ENCODE peak calls at places on chromosomes 3 and 15, in nine cellular contexts. One of them, this sample, is unnamed.

GRCh38 chr3:48423241-48423882 is 6.5 kb downstream of the PLXNB1 start:
- DNase-seq in T-cell: no peak
- DNase-seq in NCI-H2171: no peak
- DNase-seq in amygdala: no peak
- DNase-seq in activated naive CD8-positive, alpha-beta T cell treated with anti-CD3 and anti-CD28 coated beads, Interleukin-2, amount 10 ng/mL, durations not matched to agents 7 days and 5 days: no peak
- DNase-seq in body of pancreas: no peak
- DNase-seq in upper lobe of right lung: no peak
- DNase-seq in stomach: no peak
- DNase-seq in GM19239: no peak
- DNase-seq in this sample: no peak

GRCh38 chr3:4899654-4900236 is 79.5 kb upstream of the BHLHE40 start:
- DNase-seq in amygdala: no peak
- DNase-seq in stomach: no peak
- DNase-seq in NCI-H2171: no peak
- DNase-seq in upper lobe of right lung: no peak
- DNase-seq in body of pancreas: peak
- DNase-seq in T-cell: no peak
- DNase-seq in activated naive CD8-positive, alpha-beta T cell treated with anti-CD3 and anti-CD28 coated beads, Interleukin-2, amount 10 ng/mL, durations not matched to agents 7 days and 5 days: no peak
- DNase-seq in GM19239: no peak
- DNase-seq in this sample: no peak

GRCh38 chr3:150409125-150409526 is 1.0 kb downstream of the TSC22D2 start:
- DNase-seq in body of pancreas: no peak
- DNase-seq in activated naive CD8-positive, alpha-beta T cell treated with anti-CD3 and anti-CD28 coated beads, Interleukin-2, amount 10 ng/mL, durations not matched to agents 7 days and 5 days: no peak
- DNase-seq in amygdala: peak
- DNase-seq in stomach: no peak
- DNase-seq in upper lobe of right lung: no peak
- DNase-seq in GM19239: no peak
- DNase-seq in T-cell: no peak
- DNase-seq in NCI-H2171: no peak
- DNase-seq in this sample: no peak

GRCh38 chr3:9809615-9810356 is at the start of gene TTLL3:
- DNase-seq in NCI-H2171: peak
- DNase-seq in body of pancreas: peak
- DNase-seq in upper lobe of right lung: peak
- DNase-seq in T-cell: peak
- DNase-seq in amygdala: no peak
- DNase-seq in stomach: peak
- DNase-seq in activated naive CD8-positive, alpha-beta T cell treated with anti-CD3 and anti-CD28 coated beads, Interleukin-2, amount 10 ng/mL, durations not matched to agents 7 days and 5 days: peak
- DNase-seq in GM19239: peak
- DNase-seq in this sample: peak

GRCh38 chr15:90810354-90810753 is 58.0 kb upstream of the FURIN start:
- DNase-seq in GM19239: no peak
- DNase-seq in amygdala: no peak
- DNase-seq in stomach: no peak
- DNase-seq in body of pancreas: no peak
- DNase-seq in activated naive CD8-positive, alpha-beta T cell treated with anti-CD3 and anti-CD28 coated beads, Interleukin-2, amount 10 ng/mL, durations not matched to agents 7 days and 5 days: no peak
- DNase-seq in upper lobe of right lung: no peak
- DNase-seq in T-cell: no peak
- DNase-seq in NCI-H2171: no peak
- DNase-seq in this sample: no peak

GRCh38 chr3:141793476-141794260 is 30.5 kb downstream of the GRK7 start:
- DNase-seq in activated naive CD8-positive, alpha-beta T cell treated with anti-CD3 and anti-CD28 coated beads, Interleukin-2, amount 10 ng/mL, durations not matched to agents 7 days and 5 days: no peak
- DNase-seq in body of pancreas: no peak
- DNase-seq in upper lobe of right lung: no peak
- DNase-seq in T-cell: no peak
- DNase-seq in NCI-H2171: no peak
- DNase-seq in amygdala: no peak
- DNase-seq in stomach: no peak
- DNase-seq in GM19239: no peak
- DNase-seq in this sample: no peak

GRCh38 chr3:157255797-157256196 is 95.8 kb upstream of the CCNL1 start:
- DNase-seq in body of pancreas: no peak
- DNase-seq in T-cell: no peak
- DNase-seq in activated naive CD8-positive, alpha-beta T cell treated with anti-CD3 and anti-CD28 coated beads, Interleukin-2, amount 10 ng/mL, durations not matched to agents 7 days and 5 days: no peak
- DNase-seq in amygdala: no peak
- DNase-seq in stomach: no peak
- DNase-seq in upper lobe of right lung: no peak
- DNase-seq in GM19239: no peak
- DNase-seq in NCI-H2171: no peak
- DNase-seq in this sample: no peak

GRCh38 chr3:146466596-146466995 is 2.8 kb downstream of the PLSCR2 start:
- DNase-seq in upper lobe of right lung: no peak
- DNase-seq in T-cell: no peak
- DNase-seq in GM19239: no peak
- DNase-seq in activated naive CD8-positive, alpha-beta T cell treated with anti-CD3 and anti-CD28 coated beads, Interleukin-2, amount 10 ng/mL, durations not matched to agents 7 days and 5 days: no peak
- DNase-seq in body of pancreas: no peak
- DNase-seq in amygdala: no peak
- DNase-seq in NCI-H2171: no peak
- DNase-seq in stomach: no peak
- DNase-seq in this sample: no peak

GRCh38 chr15:90449206-90449735 is 61.2 kb downstream of the IQGAP1 start:
- DNase-seq in activated naive CD8-positive, alpha-beta T cell treated with anti-CD3 and anti-CD28 coated beads, Interleukin-2, amount 10 ng/mL, durations not matched to agents 7 days and 5 days: no peak
- DNase-seq in upper lobe of right lung: no peak
- DNase-seq in GM19239: no peak
- DNase-seq in stomach: no peak
- DNase-seq in NCI-H2171: no peak
- DNase-seq in body of pancreas: no peak
- DNase-seq in amygdala: no peak
- DNase-seq in T-cell: no peak
- DNase-seq in this sample: no peak

GRCh38 chr3:172370434-172370833 is 77.8 kb downstream of the GHSR start:
- DNase-seq in GM19239: no peak
- DNase-seq in T-cell: no peak
- DNase-seq in NCI-H2171: no peak
- DNase-seq in stomach: no peak
- DNase-seq in activated naive CD8-positive, alpha-beta T cell treated with anti-CD3 and anti-CD28 coated beads, Interleukin-2, amount 10 ng/mL, durations not matched to agents 7 days and 5 days: no peak
- DNase-seq in body of pancreas: no peak
- DNase-seq in upper lobe of right lung: no peak
- DNase-seq in amygdala: no peak
- DNase-seq in this sample: no peak

GRCh38 chr3:16877527-16877926 is 7.2 kb upstream of the PLCL2 start:
- DNase-seq in body of pancreas: no peak
- DNase-seq in amygdala: no peak
- DNase-seq in stomach: no peak
- DNase-seq in GM19239: no peak
- DNase-seq in upper lobe of right lung: no peak
- DNase-seq in NCI-H2171: no peak
- DNase-seq in activated naive CD8-positive, alpha-beta T cell treated with anti-CD3 and anti-CD28 coated beads, Interleukin-2, amount 10 ng/mL, durations not matched to agents 7 days and 5 days: no peak
- DNase-seq in T-cell: no peak
- DNase-seq in this sample: no peak

GRCh38 chr3:83496459-83496858 is 1462.3 kb upstream of the CADM2 start:
- DNase-seq in body of pancreas: no peak
- DNase-seq in T-cell: no peak
- DNase-seq in upper lobe of right lung: no peak
- DNase-seq in NCI-H2171: no peak
- DNase-seq in amygdala: no peak
- DNase-seq in activated naive CD8-positive, alpha-beta T cell treated with anti-CD3 and anti-CD28 coated beads, Interleukin-2, amount 10 ng/mL, durations not matched to agents 7 days and 5 days: no peak
- DNase-seq in GM19239: no peak
- DNase-seq in stomach: no peak
- DNase-seq in this sample: no peak

GRCh38 chr3:149340310-149340933 is 7.0 kb upstream of the TM4SF18 start:
- DNase-seq in stomach: no peak
- DNase-seq in body of pancreas: peak
- DNase-seq in T-cell: no peak
- DNase-seq in activated naive CD8-positive, alpha-beta T cell treated with anti-CD3 and anti-CD28 coated beads, Interleukin-2, amount 10 ng/mL, durations not matched to agents 7 days and 5 days: no peak
- DNase-seq in amygdala: no peak
- DNase-seq in NCI-H2171: no peak
- DNase-seq in GM19239: no peak
- DNase-seq in upper lobe of right lung: no peak
- DNase-seq in this sample: no peak

GRCh38 chr15:89371145-89372044 is 36.8 kb upstream of the POLG start:
- DNase-seq in NCI-H2171: no peak
- DNase-seq in amygdala: no peak
- DNase-seq in upper lobe of right lung: no peak
- DNase-seq in GM19239: no peak
- DNase-seq in T-cell: no peak
- DNase-seq in stomach: no peak
- DNase-seq in activated naive CD8-positive, alpha-beta T cell treated with anti-CD3 and anti-CD28 coated beads, Interleukin-2, amount 10 ng/mL, durations not matched to agents 7 days and 5 days: no peak
- DNase-seq in body of pancreas: peak
- DNase-seq in this sample: no peak

GRCh38 chr3:100810671-100811070 is 101.4 kb downstream of the TFG start:
- DNase-seq in NCI-H2171: no peak
- DNase-seq in amygdala: no peak
- DNase-seq in body of pancreas: no peak
- DNase-seq in T-cell: no peak
- DNase-seq in activated naive CD8-positive, alpha-beta T cell treated with anti-CD3 and anti-CD28 coated beads, Interleukin-2, amount 10 ng/mL, durations not matched to agents 7 days and 5 days: no peak
- DNase-seq in stomach: no peak
- DNase-seq in GM19239: no peak
- DNase-seq in upper lobe of right lung: no peak
- DNase-seq in this sample: no peak